ENCODE peak calls at places on chromosomes 16 and 17, in five cellular contexts. One of them, this sample, is unnamed.

GRCh38 chr17:10447035-10447931 is 22.1 kb downstream of the MYH4 start:
- DNase-seq in T-helper 22 cell: no peak
- DNase-seq in C1 segment of cervical spinal cord: no peak
- DNase-seq in esophagus muscularis mucosa: no peak
- DNase-seq in stimulated activated CD4-positive, alpha-beta T cell treated with anti-CD3 and anti-CD28 coated beads, TNF-alpha, amount 100 ng/mL, for 24 hours: no peak
- DNase-seq in this sample: no peak

GRCh38 chr17:81659038-81659437 is 2.7 kb upstream of the PDE6G start:
- DNase-seq in T-helper 22 cell: no peak
- DNase-seq in esophagus muscularis mucosa: no peak
- DNase-seq in stimulated activated CD4-positive, alpha-beta T cell treated with anti-CD3 and anti-CD28 coated beads, TNF-alpha, amount 100 ng/mL, for 24 hours: no peak
- DNase-seq in C1 segment of cervical spinal cord: no peak
- DNase-seq in this sample: no peak

GRCh38 chr16:75622762-75623605 is at the start of gene ADAT1:
- DNase-seq in esophagus muscularis mucosa: peak
- DNase-seq in T-helper 22 cell: peak
- DNase-seq in C1 segment of cervical spinal cord: peak
- DNase-seq in stimulated activated CD4-positive, alpha-beta T cell treated with anti-CD3 and anti-CD28 coated beads, TNF-alpha, amount 100 ng/mL, for 24 hours: peak
- DNase-seq in this sample: peak

GRCh38 chr16:66516808-66517585 is 32.9 kb downstream of the TK2 start:
- DNase-seq in C1 segment of cervical spinal cord: peak
- DNase-seq in esophagus muscularis mucosa: peak
- DNase-seq in stimulated activated CD4-positive, alpha-beta T cell treated with anti-CD3 and anti-CD28 coated beads, TNF-alpha, amount 100 ng/mL, for 24 hours: peak
- DNase-seq in T-helper 22 cell: peak
- DNase-seq in this sample: peak

GRCh38 chr16:57544129-57544653 is 1.7 kb downstream of the ADGRG5 start:
- DNase-seq in stimulated activated CD4-positive, alpha-beta T cell treated with anti-CD3 and anti-CD28 coated beads, TNF-alpha, amount 100 ng/mL, for 24 hours: no peak
- DNase-seq in esophagus muscularis mucosa: no peak
- DNase-seq in C1 segment of cervical spinal cord: no peak
- DNase-seq in T-helper 22 cell: no peak
- DNase-seq in this sample: no peak

GRCh38 chr17:61462734-61463067 is 10.5 kb downstream of the TBX4 start:
- DNase-seq in C1 segment of cervical spinal cord: no peak
- DNase-seq in esophagus muscularis mucosa: no peak
- DNase-seq in T-helper 22 cell: no peak
- DNase-seq in stimulated activated CD4-positive, alpha-beta T cell treated with anti-CD3 and anti-CD28 coated beads, TNF-alpha, amount 100 ng/mL, for 24 hours: no peak
- DNase-seq in this sample: no peak

GRCh38 chr17:82910041-82910481 is 70.2 kb upstream of the ZNF750 start:
- DNase-seq in T-helper 22 cell: no peak
- DNase-seq in stimulated activated CD4-positive, alpha-beta T cell treated with anti-CD3 and anti-CD28 coated beads, TNF-alpha, amount 100 ng/mL, for 24 hours: no peak
- DNase-seq in C1 segment of cervical spinal cord: no peak
- DNase-seq in esophagus muscularis mucosa: no peak
- DNase-seq in this sample: no peak

GRCh38 chr16:85994492-85995433 is 95.8 kb downstream of the IRF8 start:
- DNase-seq in C1 segment of cervical spinal cord: no peak
- DNase-seq in esophagus muscularis mucosa: no peak
- DNase-seq in T-helper 22 cell: no peak
- DNase-seq in stimulated activated CD4-positive, alpha-beta T cell treated with anti-CD3 and anti-CD28 coated beads, TNF-alpha, amount 100 ng/mL, for 24 hours: no peak
- DNase-seq in this sample: no peak

GRCh38 chr16:1746693-1747195 is 24.6 kb downstream of the NME3 start:
- DNase-seq in T-helper 22 cell: no peak
- DNase-seq in stimulated activated CD4-positive, alpha-beta T cell treated with anti-CD3 and anti-CD28 coated beads, TNF-alpha, amount 100 ng/mL, for 24 hours: no peak
- DNase-seq in esophagus muscularis mucosa: no peak
- DNase-seq in C1 segment of cervical spinal cord: no peak
- DNase-seq in this sample: no peak

GRCh38 chr16:84709609-84710008 is 9.8 kb downstream of the USP10 start:
- DNase-seq in esophagus muscularis mucosa: no peak
- DNase-seq in C1 segment of cervical spinal cord: no peak
- DNase-seq in stimulated activated CD4-positive, alpha-beta T cell treated with anti-CD3 and anti-CD28 coated beads, TNF-alpha, amount 100 ng/mL, for 24 hours: no peak
- DNase-seq in T-helper 22 cell: no peak
- DNase-seq in this sample: no peak

GRCh38 chr17:15289285-15290185 is 24.4 kb upstream of the PMP22 start:
- DNase-seq in stimulated activated CD4-positive, alpha-beta T cell treated with anti-CD3 and anti-CD28 coated beads, TNF-alpha, amount 100 ng/mL, for 24 hours: no peak
- DNase-seq in esophagus muscularis mucosa: no peak
- DNase-seq in C1 segment of cervical spinal cord: no peak
- DNase-seq in T-helper 22 cell: no peak
- DNase-seq in this sample: no peak

GRCh38 chr17:67602974-67603373 is 114.8 kb upstream of the NOL11 start:
- DNase-seq in C1 segment of cervical spinal cord: no peak
- DNase-seq in esophagus muscularis mucosa: no peak
- DNase-seq in T-helper 22 cell: no peak
- DNase-seq in stimulated activated CD4-positive, alpha-beta T cell treated with anti-CD3 and anti-CD28 coated beads, TNF-alpha, amount 100 ng/mL, for 24 hours: peak
- DNase-seq in this sample: no peak

GRCh38 chr17:44331249-44331760 is 6.7 kb upstream of the SLC25A39 start:
- DNase-seq in T-helper 22 cell: peak
- DNase-seq in C1 segment of cervical spinal cord: peak
- DNase-seq in esophagus muscularis mucosa: no peak
- DNase-seq in stimulated activated CD4-positive, alpha-beta T cell treated with anti-CD3 and anti-CD28 coated beads, TNF-alpha, amount 100 ng/mL, for 24 hours: peak
- DNase-seq in this sample: peak

GRCh38 chr16:49260956-49261530 is 20.6 kb downstream of the CBLN1 start:
- DNase-seq in C1 segment of cervical spinal cord: no peak
- DNase-seq in T-helper 22 cell: no peak
- DNase-seq in stimulated activated CD4-positive, alpha-beta T cell treated with anti-CD3 and anti-CD28 coated beads, TNF-alpha, amount 100 ng/mL, for 24 hours: no peak
- DNase-seq in esophagus muscularis mucosa: peak
- DNase-seq in this sample: no peak

GRCh38 chr17:7685533-7686220 is 1.6 kb downstream of the TP53 start:
- DNase-seq in esophagus muscularis mucosa: peak
- DNase-seq in stimulated activated CD4-positive, alpha-beta T cell treated with anti-CD3 and anti-CD28 coated beads, TNF-alpha, amount 100 ng/mL, for 24 hours: peak
- DNase-seq in T-helper 22 cell: peak
- DNase-seq in C1 segment of cervical spinal cord: peak
- DNase-seq in this sample: peak

GRCh38 chr16:86300746-86301480 is 209.4 kb upstream of the FOXF1 start:
- DNase-seq in C1 segment of cervical spinal cord: no peak
- DNase-seq in stimulated activated CD4-positive, alpha-beta T cell treated with anti-CD3 and anti-CD28 coated beads, TNF-alpha, amount 100 ng/mL, for 24 hours: no peak
- DNase-seq in T-helper 22 cell: no peak
- DNase-seq in esophagus muscularis mucosa: no peak
- DNase-seq in this sample: no peak

GRCh38 chr16:81630632-81631026 is 148.5 kb upstream of the PLCG2 start:
- DNase-seq in C1 segment of cervical spinal cord: no peak
- DNase-seq in stimulated activated CD4-positive, alpha-beta T cell treated with anti-CD3 and anti-CD28 coated beads, TNF-alpha, amount 100 ng/mL, for 24 hours: no peak
- DNase-seq in T-helper 22 cell: no peak
- DNase-seq in esophagus muscularis mucosa: no peak
- DNase-seq in this sample: no peak

GRCh38 chr16:79599256-79599836 is 1.2 kb downstream of the MAF start:
- DNase-seq in T-helper 22 cell: no peak
- DNase-seq in C1 segment of cervical spinal cord: no peak
- DNase-seq in esophagus muscularis mucosa: no peak
- DNase-seq in stimulated activated CD4-positive, alpha-beta T cell treated with anti-CD3 and anti-CD28 coated beads, TNF-alpha, amount 100 ng/mL, for 24 hours: no peak
- DNase-seq in this sample: peak

GRCh38 chr16:68645494-68646388 is 631 bp downstream of the CDH3 start:
- DNase-seq in C1 segment of cervical spinal cord: no peak
- DNase-seq in T-helper 22 cell: no peak
- DNase-seq in esophagus muscularis mucosa: no peak
- DNase-seq in stimulated activated CD4-positive, alpha-beta T cell treated with anti-CD3 and anti-CD28 coated beads, TNF-alpha, amount 100 ng/mL, for 24 hours: no peak
- DNase-seq in this sample: peak

This sample was measured in neural crest cell.